ENCODE peak calls at places on chromosomes 16 and 17, in nine cellular contexts. G, D, Z, F, X, H, R, E and W are unnamed samples.

GRCh38 chr16:72743011-72743761 is 304.7 kb downstream of the ZFHX3 start:
- DNase-seq in G (no peak), D (peak; percentile 15), Z (no peak), F (no peak), X (no peak), H (no peak), R (no peak), E (no peak), W (no peak)

GRCh38 chr17:13429201-13429600 is 172.5 kb downstream of the HS3ST3A1 start:
- DNase-seq in G (no peak), D (peak; percentile 92), Z (no peak), F (peak; percentile 14), X (no peak), H (no peak), R (no peak), E (no peak), W (no peak)

GRCh38 chr16:68444058-68444657 is 4.2 kb downstream of the SMPD3 start:
- DNase-seq in G (peak; percentile 70), D (no peak), Z (no peak), F (peak; percentile 20), X (no peak), H (no peak), R (no peak), E (no peak), W (no peak)

GRCh38 chr17:56891751-56892150 is 22.1 kb downstream of the TRIM25 start:
- DNase-seq in G (no peak), D (no peak), Z (peak; percentile 64), F (no peak), X (no peak), H (no peak), R (no peak), E (peak; percentile 65), W (no peak)

GRCh38 chr17:6775871-6776405 is at the start of gene FBXO39:
- DNase-seq in G (no peak), D (no peak), Z (no peak), F (no peak), X (no peak), H (no peak), R (no peak), E (no peak), W (peak; percentile 37)

GRCh38 chr17:69287168-69287567 is 39.8 kb downstream of the ABCA5 start:
- DNase-seq in G (no peak), D (no peak), Z (no peak), F (peak; percentile 73), X (peak; percentile 16), H (no peak), R (no peak), E (no peak), W (no peak)

GRCh38 chr16:50102046-50102756 is 36.4 kb downstream of the HEATR3 start:
- DNase-seq in G (no peak), D (peak; percentile 81), Z (no peak), F (peak; percentile 58), X (no peak), H (no peak), R (no peak), E (no peak), W (peak; percentile 40)

GRCh38 chr17:64780096-64781012 is 118.2 kb upstream of the SMURF2 start:
- DNase-seq in G (peak; percentile 46), D (no peak), Z (peak; percentile 63), F (peak; percentile 45), X (peak; percentile 84), H (no peak), R (peak; percentile 92), E (peak; percentile 84), W (peak; percentile 74)

GRCh38 chr16:57318240-57318970 is 33.9 kb upstream of the PLLP start:
- DNase-seq in G (no peak), D (peak; percentile 53), Z (no peak), F (no peak), X (no peak), H (peak; percentile 43), R (no peak), E (no peak), W (no peak)

GRCh38 chr16:56401482-56401881 is 23.9 kb downstream of the AMFR start:
- DNase-seq in G (no peak), D (no peak), Z (peak; percentile 71), F (peak; percentile 12), X (peak; percentile 12), H (no peak), R (no peak), E (no peak), W (peak; percentile 29)

GRCh38 chr16:86777098-86777946 is 199.0 kb downstream of the FOXL1 start:
- DNase-seq in G (no peak), D (no peak), Z (peak; percentile 28), F (no peak), X (no peak), H (no peak), R (no peak), E (no peak), W (no peak)

GRCh38 chr17:8079291-8080207 is 8.0 kb downstream of the ALOX12B start:
- DNase-seq in G (peak; percentile 68), D (peak; percentile 20), Z (peak; percentile 86), F (peak; percentile 61), X (peak; percentile 72), H (peak; percentile 69), R (peak; percentile 88), E (peak; percentile 92), W (peak; percentile 95)

GRCh38 chr17:35972945-35973332 is 8.4 kb downstream of the CCL16 start:
- DNase-seq in G (no peak), D (no peak), Z (no peak), F (no peak), X (no peak), H (no peak), R (no peak), E (no peak), W (no peak)

GRCh38 chr17:31067699-31068184 is 27.0 kb upstream of the NF1 start:
- DNase-seq in G (no peak), D (peak; percentile 84), Z (no peak), F (peak; percentile 73), X (peak; percentile 34), H (no peak), R (no peak), E (no peak), W (no peak)

GRCh38 chr17:43211123-43211479 is 574 bp upstream of the TMEM106A start:
- DNase-seq in G (no peak), D (no peak), Z (no peak), F (no peak), X (no peak), H (no peak), R (no peak), E (no peak), W (peak; percentile 29)

DNA sequence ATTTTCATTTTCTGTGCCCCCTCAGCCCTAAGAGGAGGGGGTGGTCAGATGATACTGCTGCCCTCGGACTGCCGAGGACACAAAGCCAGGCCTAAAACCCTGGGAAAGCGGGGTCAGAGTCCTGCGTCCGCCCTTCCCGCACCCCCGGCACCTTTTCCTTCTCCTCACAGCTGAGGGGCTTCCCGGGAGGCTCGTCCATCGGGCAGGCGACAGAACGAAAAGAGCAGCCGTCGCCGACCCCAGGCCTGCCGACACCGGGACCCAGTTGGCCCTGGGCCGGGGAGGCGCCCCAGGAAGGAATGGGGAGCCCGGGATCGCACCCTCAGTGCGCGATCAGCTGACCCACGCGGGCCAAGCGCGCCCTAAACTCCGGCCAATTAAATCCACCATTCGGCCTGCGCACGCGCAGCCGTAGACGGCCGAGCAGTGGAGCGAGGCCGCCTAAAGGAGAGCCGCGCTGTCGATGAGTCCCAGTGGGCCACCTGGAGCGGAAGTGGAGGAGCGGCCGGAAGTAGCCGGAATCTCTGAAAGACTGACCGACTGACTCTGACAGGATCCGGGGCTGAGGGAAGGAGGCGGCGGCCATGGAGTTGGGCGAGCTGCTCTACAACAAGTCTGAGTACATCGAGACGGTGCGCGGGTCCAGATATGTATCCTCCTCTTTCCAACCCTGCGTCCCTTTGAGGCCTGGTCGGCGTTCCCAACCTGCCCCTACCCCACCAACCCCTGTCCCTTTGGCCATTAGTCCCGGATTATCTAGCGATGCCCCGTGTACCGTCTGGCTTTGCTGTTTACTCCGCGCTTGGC is at the start of the genes DCTN5 and PALB2:
- DNase-seq in G (peak; percentile 79), D (peak; percentile 93), Z (peak; percentile 97), F (peak; percentile 96), X (peak; percentile 81), H (peak; percentile 94), R (peak; percentile 97), E (peak; percentile 90), W (peak; percentile 98)
- TF ChIP-seq CTCF in G (no peak), D (no peak), Z (no peak), F (no peak), X (no peak), H (no peak), R (no peak), E (no peak), W (no peak)

DNA sequence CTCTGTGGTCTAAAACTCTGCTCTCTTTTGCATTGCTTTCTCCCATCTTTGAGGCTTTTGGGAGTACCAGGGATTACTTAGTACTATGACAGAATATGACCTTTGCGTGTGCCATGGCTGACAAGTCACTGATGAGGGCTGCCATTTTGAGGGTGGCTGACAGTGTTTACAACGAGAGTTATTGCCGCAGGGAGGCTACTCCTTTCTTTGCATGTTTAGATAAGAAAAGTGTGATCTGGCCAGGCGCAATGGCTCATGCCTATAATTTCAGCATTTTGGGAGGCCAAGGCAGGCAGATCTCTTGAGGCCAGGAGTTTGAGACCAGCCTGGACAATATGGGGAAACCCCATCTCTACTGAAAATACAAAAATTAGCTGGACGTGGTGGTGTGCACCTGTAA is 77.5 kb downstream of the GSG1L start:
- DNase-seq in G (no peak), D (no peak), Z (no peak), F (no peak), X (no peak), H (no peak), R (no peak), E (no peak), W (no peak)
- TF ChIP-seq CTCF in G (no peak), D (no peak), Z (no peak), F (no peak), X (no peak), H (no peak), R (no peak), E (no peak), W (no peak)

GRCh38 chr17:18093616-18094408 is 6.1 kb downstream of the DRG2 start:
- DNase-seq in G (no peak), D (peak; percentile 63), Z (peak; percentile 92), F (peak; percentile 56), X (peak; percentile 27), H (peak; percentile 66), R (no peak), E (no peak), W (no peak)
- TF ChIP-seq CTCF in G (peak; percentile 39), D (peak; percentile 42), Z (peak; percentile 42), F (peak; percentile 39), X (no peak), H (no peak), R (no peak), E (no peak), W (peak; percentile 24)

GRCh38 chr17:58956997-58957724 is 149.5 kb downstream of the TRIM37 start:
- DNase-seq in G (no peak), D (no peak), Z (no peak), F (peak; percentile 61), X (peak; percentile 6), H (no peak), R (no peak), E (no peak), W (no peak)

GRCh38 chr17:58965221-58965620 is 141.5 kb downstream of the TRIM37 start:
- DNase-seq in G (no peak), D (no peak), Z (no peak), F (no peak), X (no peak), H (no peak), R (no peak), E (no peak), W (no peak)

DNA sequence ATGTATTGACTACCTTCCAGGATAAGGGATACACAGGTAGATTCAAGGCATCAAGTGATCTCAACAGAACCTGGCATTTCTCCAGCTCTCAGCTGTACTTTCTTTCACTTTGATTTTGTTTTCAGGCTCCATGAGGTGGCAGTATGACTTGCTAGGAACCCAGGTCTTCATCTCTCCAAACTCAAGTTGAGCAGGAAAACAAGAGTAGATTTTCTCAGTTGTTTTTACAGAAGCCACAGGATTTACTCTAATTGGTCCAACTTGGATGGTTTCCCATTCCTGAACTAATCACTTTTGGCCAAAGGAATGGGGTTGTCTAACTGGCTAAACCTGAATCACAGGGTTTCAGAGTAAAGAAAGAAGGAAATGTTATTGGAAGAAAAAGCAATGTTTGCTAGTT is 146.6 kb downstream of the TRIM37 start:
- DNase-seq in G (no peak), D (peak; percentile 51), Z (no peak), F (peak; percentile 74), X (peak; percentile 63), H (no peak), R (no peak), E (no peak), W (peak; percentile 62)
- TF ChIP-seq CTCF in G (no peak), D (peak; percentile 22), Z (no peak), F (peak; percentile 43), X (peak; percentile 29), H (no peak), R (peak; percentile 19), E (no peak), W (peak; percentile 15)